ENCODE peak calls at places on chromosomes 1 and 21, in ten cellular contexts. Q is naive thymus-derived CD4-positive, alpha-beta T cell; C is lung; V is coronary artery; A is CD4-positive, CD25-positive, alpha-beta regulatory T cell; E is effector memory CD4-positive, alpha-beta T cell; F is WERI-Rb-1; T is BJ; J is astrocyte of the cerebellum; U is CD8-positive, alpha-beta T cell. K is an unnamed sample.

GRCh38 chr1:171188388-171189266 is 3.5 kb downstream of the FMO2 start:
- DNase-seq in V (no peak), T (no peak), Q (peak), C (peak), A (peak), F (peak), E (peak), U (peak), J (peak), K (peak)

GRCh38 chr1:61887921-61888564 is 145.8 kb downstream of the PATJ start:
- DNase-seq in C (no peak), E (no peak), F (no peak), V (no peak), J (no peak), U (no peak), Q (no peak), T (no peak), A (no peak), K (peak)

GRCh38 chr1:201069636-201070035 is 42.6 kb downstream of the CACNA1S start:
- DNase-seq in E (no peak), J (no peak), Q (no peak), C (no peak), T (no peak), A (no peak), F (peak), V (no peak), U (no peak), K (no peak)

GRCh38 chr1:93615201-93616150 is 66.2 kb downstream of the BCAR3 start:
- DNase-seq in C (no peak), Q (no peak), V (peak), E (no peak), U (no peak), T (peak), A (peak), F (no peak), J (peak), K (no peak)

GRCh38 chr1:31753623-31754349 is 10.4 kb downstream of the ADGRB2 start:
- DNase-seq in U (no peak), T (no peak), E (no peak), J (no peak), F (no peak), A (no peak), Q (no peak), V (no peak), C (no peak), K (peak)

GRCh38 chr1:203934651-203935050 is 73.3 kb downstream of the SNRPE start:
- DNase-seq in U (no peak), C (no peak), J (no peak), Q (no peak), F (no peak), A (no peak), T (no peak), E (no peak), V (no peak), K (no peak)

GRCh38 chr1:115953180-115953579 is 23.1 kb upstream of the SLC22A15 start:
- DNase-seq in Q (no peak), U (no peak), E (no peak), J (no peak), T (no peak), C (no peak), V (no peak), F (no peak), A (no peak), K (no peak)

GRCh38 chr1:175193339-175193950 is 869 bp upstream of the KIAA0040 start:
- DNase-seq in C (no peak), T (no peak), F (no peak), E (no peak), J (no peak), V (no peak), U (no peak), A (no peak), Q (no peak), K (no peak)

GRCh38 chr1:185529673-185530072 is 204.5 kb upstream of the HMCN1 start:
- DNase-seq in T (no peak), F (no peak), J (no peak), Q (no peak), C (no peak), A (no peak), V (no peak), U (no peak), E (no peak), K (no peak)

GRCh38 chr1:11925938-11926292 is 312 bp downstream of the KIAA2013 start:
- DNase-seq in A (no peak), T (no peak), Q (no peak), C (no peak), U (peak), F (no peak), E (no peak), V (no peak), J (no peak), K (no peak)
- H3K4me3 ChIP-seq in A (no peak), T (peak), Q (no peak), C (peak), U (no peak), F (peak), E (peak), V (peak), J (peak), K (peak)

GRCh38 chr1:44777547-44777946 is 2.2 kb downstream of the RPS8 start:
- DNase-seq in F (no peak), U (no peak), E (no peak), J (no peak), T (no peak), Q (no peak), V (no peak), C (no peak), A (no peak), K (no peak)

GRCh38 chr1:44778705-44779576 is 3.6 kb downstream of the RPS8 start:
- DNase-seq in F (no peak), V (no peak), T (no peak), E (no peak), A (no peak), C (no peak), U (no peak), Q (no peak), J (no peak), K (no peak)

GRCh38 chr1:44776749-44777068 is 1.4 kb downstream of the RPS8 start:
- DNase-seq in A (no peak), Q (no peak), C (no peak), V (no peak), T (no peak), F (no peak), U (no peak), J (no peak), E (no peak), K (peak)

GRCh38 chr1:44775930-44776748 is 799 bp downstream of the RPS8 start:
- DNase-seq in V (no peak), T (no peak), A (peak), U (peak), C (no peak), E (no peak), Q (peak), J (no peak), F (no peak), K (peak)

GRCh38 chr1:44777969-44778635 is 2.8 kb downstream of the RPS8 start:
- DNase-seq in E (no peak), T (no peak), Q (no peak), U (no peak), J (no peak), V (no peak), A (no peak), F (no peak), C (no peak), K (no peak)
- H3K4me3 ChIP-seq in E (no peak), T (no peak), Q (no peak), U (no peak), J (peak), V (no peak), A (no peak), F (no peak), C (no peak), K (no peak)

DNA sequence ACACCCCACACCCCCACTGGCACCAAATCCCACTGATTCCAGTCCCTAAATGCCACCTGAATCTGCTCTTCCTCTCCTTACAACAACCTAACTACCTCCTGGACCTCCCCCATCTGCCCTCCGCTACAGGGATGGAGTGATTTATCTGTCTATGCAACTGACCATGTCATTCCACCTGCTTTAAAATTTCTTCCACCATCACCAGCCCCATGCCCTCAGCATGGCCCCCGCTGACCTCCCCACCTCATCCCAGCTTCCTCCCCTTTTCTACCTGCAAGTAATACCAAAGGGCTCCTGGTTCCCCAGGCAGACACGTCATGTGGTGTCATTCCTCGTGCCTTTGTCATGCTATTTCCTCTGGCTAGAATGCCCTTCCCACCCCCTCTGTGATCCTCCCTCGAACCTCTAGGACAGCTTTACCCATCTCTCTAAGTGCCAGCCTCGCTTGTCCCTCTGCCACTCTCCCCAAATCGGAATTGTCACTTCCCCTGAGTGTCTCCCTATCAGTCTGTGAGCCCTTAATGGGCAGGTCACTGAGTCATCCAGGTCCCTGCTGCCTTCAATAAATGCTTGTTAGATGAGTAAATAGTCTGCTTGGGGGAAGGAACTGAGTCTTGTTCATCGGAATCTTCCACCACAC is 3.7 kb downstream of the GJB4 start:
- DNase-seq in F (no peak), J (no peak), V (no peak), T (no peak), U (no peak), E (no peak), A (no peak), Q (no peak), C (no peak), K (no peak)
- H3K4me3 ChIP-seq in F (no peak), J (no peak), V (no peak), T (no peak), U (no peak), E (no peak), A (no peak), Q (no peak), C (no peak), K (no peak)

DNA sequence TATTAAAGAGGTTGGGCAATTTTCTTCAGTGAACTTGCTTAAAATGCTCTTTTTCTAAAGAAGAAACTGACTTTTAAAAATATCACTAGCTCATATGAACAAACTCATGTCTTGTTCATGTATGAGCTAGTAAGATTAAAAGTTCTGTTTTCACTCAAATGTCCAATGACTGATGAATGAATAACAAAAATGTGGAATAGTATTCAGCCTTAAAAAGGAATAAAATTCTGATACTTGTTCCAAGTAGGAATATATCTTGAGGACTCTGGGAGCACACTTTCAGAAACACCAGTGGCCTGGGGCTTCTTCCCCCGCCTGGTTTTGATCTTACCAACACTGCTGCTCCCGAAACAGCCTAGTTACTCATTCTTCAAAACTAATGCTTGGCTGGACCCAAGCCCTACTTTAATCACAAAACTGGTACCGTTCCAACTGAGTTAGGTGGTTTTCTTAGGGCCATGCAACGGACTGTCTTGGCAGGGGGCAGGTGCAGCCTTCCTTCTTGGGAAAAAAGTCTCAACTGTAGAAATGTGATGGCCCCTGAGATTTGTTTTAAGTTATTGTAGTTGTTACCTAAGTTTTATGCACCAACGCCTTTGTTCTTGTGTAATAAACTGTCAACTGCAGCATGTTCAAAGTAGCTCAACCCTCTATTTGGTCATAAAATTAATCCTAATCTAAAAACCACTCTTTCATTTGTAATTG is 115.9 kb downstream of the ETS2 start:
- DNase-seq in Q (no peak), C (no peak), T (no peak), F (no peak), U (no peak), V (no peak), J (no peak), E (no peak), A (no peak), K (peak)
- H3K4me3 ChIP-seq in Q (no peak), C (no peak), T (no peak), F (no peak), U (no peak), V (no peak), J (no peak), E (no peak), A (no peak), K (no peak)

DNA sequence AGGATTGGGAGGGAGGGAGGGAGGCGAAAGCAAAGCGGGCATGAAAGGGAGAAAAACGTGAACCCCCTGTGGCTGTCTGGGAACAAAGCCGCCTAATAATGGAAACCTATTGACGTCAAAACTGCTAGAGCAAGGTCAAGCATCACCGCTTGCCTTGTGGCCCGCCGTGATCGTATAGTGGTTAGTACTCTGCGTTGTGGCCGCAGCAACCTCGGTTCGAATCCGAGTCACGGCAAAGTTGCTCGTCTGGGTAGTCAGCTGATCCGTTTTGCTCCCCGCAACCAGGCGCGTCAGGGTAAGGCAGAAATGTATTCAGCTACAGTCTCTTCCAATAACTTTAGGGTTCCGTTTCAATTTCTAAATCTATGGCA is 99.2 kb downstream of the PRKAB2 start:
- DNase-seq in J (no peak), E (no peak), F (no peak), A (no peak), V (no peak), T (no peak), Q (no peak), C (no peak), U (no peak), K (no peak)
- H3K4me3 ChIP-seq in J (no peak), E (no peak), F (no peak), A (no peak), V (peak), T (no peak), Q (peak), C (no peak), U (no peak), K (no peak)

GRCh38 chr1:149896589-149896988 is 2.8 kb upstream of the BOLA1 start:
- DNase-seq in V (no peak), F (no peak), T (no peak), C (no peak), A (no peak), U (no peak), J (no peak), Q (no peak), E (no peak), K (no peak)
- H3K4me3 ChIP-seq in V (no peak), F (no peak), T (no peak), C (no peak), A (no peak), U (no peak), J (no peak), Q (no peak), E (no peak), K (no peak)

DNA sequence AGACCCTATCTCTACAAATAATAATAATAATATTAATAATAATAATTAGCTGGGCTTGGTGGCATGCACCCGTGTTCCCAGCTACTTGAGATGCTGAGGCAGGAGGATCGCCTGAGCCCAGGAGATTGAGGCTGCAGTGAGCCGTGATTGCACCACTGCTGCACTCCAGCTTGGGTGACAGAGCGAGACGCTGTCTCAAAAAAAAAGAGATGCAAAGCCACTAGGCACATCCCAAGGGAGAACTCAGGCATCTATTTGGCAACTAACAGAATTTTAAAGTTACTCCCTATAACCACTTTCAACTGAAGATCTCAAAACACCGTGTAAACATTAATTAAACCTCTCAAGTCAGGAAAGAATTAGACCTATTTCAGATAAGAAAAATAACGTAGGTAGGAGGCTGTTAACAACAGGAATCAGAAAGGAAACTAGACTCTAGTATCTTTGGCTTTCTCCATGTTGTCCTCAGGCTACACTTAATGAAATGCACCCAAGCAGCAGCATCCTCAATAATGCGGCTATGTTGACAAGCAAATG is 3.7 kb downstream of the RNF19B start:
- DNase-seq in U (no peak), C (no peak), Q (no peak), E (no peak), F (no peak), J (no peak), A (no peak), V (no peak), T (no peak), K (peak)
- H3K4me3 ChIP-seq in U (no peak), C (no peak), Q (no peak), E (no peak), F (no peak), J (no peak), A (peak), V (no peak), T (no peak), K (no peak)

DNA sequence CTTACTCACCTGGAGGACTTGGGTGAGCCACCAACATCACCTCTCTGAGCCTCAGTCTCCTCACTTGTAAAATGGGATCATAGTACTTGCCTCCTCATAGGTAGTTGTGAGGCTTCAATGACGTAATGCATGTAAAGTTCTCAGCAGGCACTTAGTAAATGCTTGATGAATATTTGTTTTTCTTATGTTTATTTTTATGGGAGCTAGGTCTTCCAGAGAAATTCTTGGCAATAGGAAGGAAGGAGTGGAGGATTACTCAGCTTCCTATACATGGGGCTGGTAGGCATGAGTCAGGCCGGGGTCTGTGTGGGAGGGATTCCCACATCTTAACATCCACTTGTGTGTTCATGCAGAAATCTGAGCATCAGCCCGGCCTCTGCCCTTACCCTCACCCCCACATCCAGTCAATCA is 95.4 kb upstream of the USP24 start:
- DNase-seq in C (no peak), T (peak), Q (no peak), F (no peak), U (no peak), A (no peak), E (no peak), J (peak), V (no peak), K (no peak)
- H3K4me3 ChIP-seq in C (no peak), T (no peak), Q (no peak), F (no peak), U (no peak), A (no peak), E (no peak), J (no peak), V (no peak), K (no peak)

K was measured in thyroid gland.